ENCODE peak calls at places on chromosomes 2 and 18, in four cellular contexts. One of them, this sample, is unnamed.

GRCh38 chr18:58599106-58599505 is 29.8 kb downstream of the ALPK2 start:
- DNase-seq in IMR-90: peak; percentile 58
- DNase-seq in colonic mucosa: no peak
- DNase-seq in neuronal stem cell: no peak
- DNase-seq in this sample: no peak

GRCh38 chr2:32008811-32009478 is 1.9 kb downstream of the MEMO1 start:
- DNase-seq in IMR-90: peak; percentile 51
- DNase-seq in colonic mucosa: peak; percentile 34
- DNase-seq in neuronal stem cell: peak; percentile 14
- DNase-seq in this sample: no peak

GRCh38 chr2:121080013-121080772 is 204.8 kb downstream of the TFCP2L1 start:
- DNase-seq in IMR-90: peak; percentile 34
- DNase-seq in colonic mucosa: peak; percentile 68
- DNase-seq in neuronal stem cell: peak; percentile 86
- DNase-seq in this sample: peak; percentile 37

GRCh38 chr2:71705171-71705960 is 252.0 kb downstream of the DYSF start:
- DNase-seq in IMR-90: no peak
- DNase-seq in colonic mucosa: no peak
- DNase-seq in neuronal stem cell: no peak
- DNase-seq in this sample: no peak

GRCh38 chr2:233929352-233929843 is 12.2 kb downstream of the TRPM8 start:
- DNase-seq in IMR-90: no peak
- DNase-seq in colonic mucosa: no peak
- DNase-seq in neuronal stem cell: no peak
- DNase-seq in this sample: peak; percentile 21

GRCh38 chr2:218354850-218355443 is 1.7 kb upstream of the CATIP start:
- DNase-seq in IMR-90: no peak
- DNase-seq in colonic mucosa: no peak
- DNase-seq in neuronal stem cell: no peak
- DNase-seq in this sample: no peak

GRCh38 chr2:20169796-20170467 is 55.0 kb downstream of the SDC1 start:
- DNase-seq in IMR-90: no peak
- DNase-seq in colonic mucosa: no peak
- DNase-seq in neuronal stem cell: no peak
- DNase-seq in this sample: no peak

GRCh38 chr2:23859983-23860382 is 66.9 kb downstream of the ATAD2B start:
- DNase-seq in IMR-90: peak; percentile 49
- DNase-seq in colonic mucosa: no peak
- DNase-seq in neuronal stem cell: no peak
- DNase-seq in this sample: no peak

GRCh38 chr2:218032336-218033171 is 29.8 kb upstream of the TNS1 start:
- DNase-seq in IMR-90: no peak
- DNase-seq in colonic mucosa: peak; percentile 15
- DNase-seq in neuronal stem cell: no peak
- DNase-seq in this sample: no peak

GRCh38 chr2:122515731-122516130 is 760.3 kb downstream of the TSN start:
- DNase-seq in IMR-90: no peak
- DNase-seq in colonic mucosa: no peak
- DNase-seq in neuronal stem cell: no peak
- DNase-seq in this sample: no peak

GRCh38 chr18:58732471-58732870 is 61.2 kb downstream of the MALT1 start:
- DNase-seq in IMR-90: peak; percentile 19
- DNase-seq in colonic mucosa: no peak
- DNase-seq in neuronal stem cell: no peak
- DNase-seq in this sample: no peak

GRCh38 chr2:176612736-176613135 is 343.5 kb downstream of the MTX2 start:
- DNase-seq in IMR-90: no peak
- DNase-seq in colonic mucosa: no peak
- DNase-seq in neuronal stem cell: no peak
- DNase-seq in this sample: no peak

GRCh38 chr18:75697493-75697892 is 270.0 kb upstream of the SMIM21 start:
- DNase-seq in IMR-90: no peak
- DNase-seq in colonic mucosa: no peak
- DNase-seq in neuronal stem cell: no peak
- DNase-seq in this sample: no peak

GRCh38 chr2:16559263-16559662 is 106.4 kb downstream of the CYRIA start:
- DNase-seq in IMR-90: no peak
- DNase-seq in colonic mucosa: no peak
- DNase-seq in neuronal stem cell: no peak
- DNase-seq in this sample: no peak

GRCh38 chr2:145751634-145752033 is 1231.7 kb upstream of the ZEB2 start:
- DNase-seq in IMR-90: peak; percentile 60
- DNase-seq in colonic mucosa: no peak
- DNase-seq in neuronal stem cell: no peak
- DNase-seq in this sample: no peak

GRCh38 chr2:91477731-91478672 is 2786.5 kb downstream of the RPIA start:
- DNase-seq in IMR-90: no peak
- DNase-seq in colonic mucosa: no peak
- DNase-seq in neuronal stem cell: peak; percentile 57
- DNase-seq in this sample: no peak

GRCh38 chr2:30776831-30777652 is 30.2 kb downstream of the CAPN13 start:
- DNase-seq in IMR-90: no peak
- DNase-seq in colonic mucosa: peak; percentile 47
- DNase-seq in neuronal stem cell: no peak
- DNase-seq in this sample: no peak

GRCh38 chr2:152580722-152581121 is 136.5 kb downstream of the PRPF40A start:
- DNase-seq in IMR-90: no peak
- DNase-seq in colonic mucosa: no peak
- DNase-seq in neuronal stem cell: no peak
- DNase-seq in this sample: no peak

GRCh38 chr18:58310517-58310916 is 266.5 kb downstream of the NEDD4L start:
- DNase-seq in IMR-90: no peak
- DNase-seq in colonic mucosa: peak; percentile 89
- DNase-seq in neuronal stem cell: no peak
- DNase-seq in this sample: no peak

GRCh38 chr2:205685314-205686230 is 3.3 kb downstream of the NRP2 start:
- DNase-seq in IMR-90: peak; percentile 67
- DNase-seq in colonic mucosa: no peak
- DNase-seq in neuronal stem cell: no peak
- DNase-seq in this sample: no peak

GRCh38 chr2:120783371-120783791 is 47.7 kb downstream of the GLI2 start:
- DNase-seq in IMR-90: peak; percentile 69
- DNase-seq in colonic mucosa: no peak
- DNase-seq in neuronal stem cell: no peak
- DNase-seq in this sample: peak; percentile 40

GRCh38 chr2:134173338-134174016 is 80.4 kb upstream of the MGAT5 start:
- DNase-seq in IMR-90: no peak
- DNase-seq in colonic mucosa: peak; percentile 75
- DNase-seq in neuronal stem cell: no peak
- DNase-seq in this sample: no peak

GRCh38 chr2:74850816-74851566 is 17.1 kb downstream of the HK2 start:
- DNase-seq in IMR-90: peak; percentile 59
- DNase-seq in colonic mucosa: no peak
- DNase-seq in neuronal stem cell: no peak
- DNase-seq in this sample: no peak

GRCh38 chr2:44275915-44276279 is 617 bp downstream of the SLC3A1 start:
- DNase-seq in IMR-90: peak; percentile 36
- DNase-seq in colonic mucosa: peak; percentile 56
- DNase-seq in neuronal stem cell: no peak
- DNase-seq in this sample: no peak

GRCh38 chr2:167289651-167290410 is 401.6 kb downstream of the XIRP2 start:
- DNase-seq in IMR-90: peak; percentile 39
- DNase-seq in colonic mucosa: no peak
- DNase-seq in neuronal stem cell: no peak
- DNase-seq in this sample: no peak

GRCh38 chr2:167294775-167295140 is 406.5 kb downstream of the XIRP2 start:
- DNase-seq in IMR-90: peak; percentile 22
- DNase-seq in colonic mucosa: no peak
- DNase-seq in neuronal stem cell: no peak
- DNase-seq in this sample: no peak

GRCh38 chr2:167294031-167294774 is 405.9 kb downstream of the XIRP2 start:
- DNase-seq in IMR-90: peak; percentile 24
- DNase-seq in colonic mucosa: peak; percentile 54
- DNase-seq in neuronal stem cell: peak; percentile 23
- DNase-seq in this sample: no peak

GRCh38 chr2:167293172-167293781 is 405.0 kb downstream of the XIRP2 start:
- DNase-seq in IMR-90: peak; percentile 16
- DNase-seq in colonic mucosa: peak; percentile 40
- DNase-seq in neuronal stem cell: peak; percentile 45
- DNase-seq in this sample: no peak

GRCh38 chr2:167292430-167293171 is 404.3 kb downstream of the XIRP2 start:
- DNase-seq in IMR-90: peak; percentile 93
- DNase-seq in colonic mucosa: peak; percentile 91
- DNase-seq in neuronal stem cell: peak; percentile 92
- DNase-seq in this sample: peak; percentile 52
- H3K9ac ChIP-seq in IMR-90: peak within 1 kb of the TSS; percentile 72
- H3K9ac ChIP-seq in colonic mucosa: peak within 1 kb of the TSS; percentile 78
- H3K9ac ChIP-seq in neuronal stem cell: peak within 1 kb of the TSS; percentile 99
- H3K9ac ChIP-seq in this sample: peak within 1 kb of the TSS; percentile 25

DNA sequence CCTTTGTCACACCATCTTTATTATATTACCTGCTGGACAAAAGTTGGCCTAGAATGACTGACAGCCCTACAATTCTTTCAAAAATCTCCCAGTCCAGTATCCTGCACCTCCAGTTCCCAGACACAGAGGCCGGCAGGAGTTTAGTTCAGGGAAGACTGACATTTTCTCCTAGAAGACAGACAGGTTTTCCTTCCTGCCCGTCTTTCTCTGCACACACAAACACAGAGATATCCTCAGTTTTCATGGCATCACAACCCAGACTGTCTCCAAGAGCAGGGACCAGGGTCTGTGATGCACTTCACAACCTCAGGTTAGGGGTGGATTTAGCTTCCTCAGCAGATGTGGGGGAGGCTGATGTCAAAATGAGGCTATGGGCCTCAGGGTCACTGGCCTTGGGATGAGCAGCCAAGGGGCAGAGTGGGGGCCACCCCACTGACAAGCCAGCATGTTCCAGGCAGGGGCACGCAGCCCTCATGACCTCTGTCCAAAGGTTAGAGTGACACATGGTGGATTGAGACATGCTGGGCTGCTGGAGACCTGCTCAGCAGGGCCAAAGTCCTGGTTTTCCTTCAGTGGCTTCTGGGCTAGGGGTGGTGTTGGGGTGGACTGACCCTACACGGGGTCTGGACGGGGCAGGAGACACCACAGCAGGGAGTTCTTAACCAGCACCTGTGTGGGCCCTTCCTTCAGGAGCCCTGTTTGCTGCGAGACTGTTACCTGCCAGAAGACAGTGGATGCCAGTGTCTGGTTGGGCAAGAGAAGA is 70.5 kb downstream of the SFXN5 start:
- DNase-seq in IMR-90: no peak
- DNase-seq in colonic mucosa: no peak
- DNase-seq in neuronal stem cell: no peak
- DNase-seq in this sample: no peak
- H3K9ac ChIP-seq in IMR-90: no peak overlapping the region
- H3K9ac ChIP-seq in colonic mucosa: no peak overlapping the region
- H3K9ac ChIP-seq in neuronal stem cell: no peak overlapping the region
- H3K9ac ChIP-seq in this sample: no peak overlapping the region

DNA sequence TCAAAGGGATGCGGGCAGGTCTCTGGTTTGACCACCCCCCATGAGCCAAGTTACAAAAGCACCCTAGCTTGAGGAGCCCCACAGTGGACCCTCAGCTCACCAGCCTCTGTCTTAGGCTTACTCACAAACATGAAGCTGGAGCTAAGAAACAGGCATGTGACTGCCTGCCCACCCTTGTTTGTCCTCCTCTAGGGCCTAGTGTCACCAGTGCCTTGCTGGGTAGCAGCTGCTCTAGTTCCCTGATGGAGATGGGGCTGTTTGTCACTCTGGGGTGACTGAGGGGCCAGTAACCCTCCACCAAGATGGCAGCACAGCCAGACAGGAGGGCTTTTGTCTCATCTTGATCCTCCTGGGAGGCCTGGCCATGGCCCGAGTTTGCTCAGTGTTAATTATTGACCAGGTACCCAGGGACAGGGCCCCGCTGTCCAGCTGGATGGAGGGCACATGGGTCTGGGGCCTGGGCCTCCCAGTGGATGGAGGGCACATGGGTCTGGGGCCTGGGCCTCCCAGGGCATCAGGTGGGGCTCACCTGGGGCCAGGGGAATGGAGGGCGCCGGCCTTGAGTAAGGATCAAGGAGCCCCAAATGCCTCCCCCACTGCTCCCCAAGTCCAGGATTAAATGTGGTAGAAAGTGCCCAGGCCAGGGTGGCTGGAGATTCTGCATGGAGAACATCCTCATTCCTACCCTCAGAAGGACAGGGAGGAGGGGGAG is 185.9 kb upstream of the HAAO start:
- DNase-seq in IMR-90: no peak
- DNase-seq in colonic mucosa: no peak
- DNase-seq in neuronal stem cell: no peak
- DNase-seq in this sample: no peak
- H3K9ac ChIP-seq in IMR-90: no peak overlapping the region
- H3K9ac ChIP-seq in colonic mucosa: peak overlapping the region; percentile 12
- H3K9ac ChIP-seq in neuronal stem cell: no peak overlapping the region
- H3K9ac ChIP-seq in this sample: no peak overlapping the region

GRCh38 chr2:128346811-128347558 is 28.3 kb upstream of the HS6ST1 start:
- DNase-seq in IMR-90: no peak
- DNase-seq in colonic mucosa: no peak
- DNase-seq in neuronal stem cell: no peak
- DNase-seq in this sample: no peak
- H3K9ac ChIP-seq in IMR-90: no peak overlapping the region
- H3K9ac ChIP-seq in colonic mucosa: no peak overlapping the region
- H3K9ac ChIP-seq in neuronal stem cell: no peak overlapping the region
- H3K9ac ChIP-seq in this sample: no peak overlapping the region

GRCh38 chr2:209305746-209306196 is 118.1 kb upstream of the MAP2 start:
- DNase-seq in IMR-90: no peak
- DNase-seq in colonic mucosa: no peak
- DNase-seq in neuronal stem cell: no peak
- DNase-seq in this sample: no peak
- H3K9ac ChIP-seq in IMR-90: no peak overlapping the region
- H3K9ac ChIP-seq in colonic mucosa: no peak overlapping the region
- H3K9ac ChIP-seq in neuronal stem cell: no peak overlapping the region
- H3K9ac ChIP-seq in this sample: no peak overlapping the region

GRCh38 chr2:127961729-127962128 is 66.1 kb downstream of the SAP130 start:
- DNase-seq in IMR-90: no peak
- DNase-seq in colonic mucosa: no peak
- DNase-seq in neuronal stem cell: no peak
- DNase-seq in this sample: no peak
- H3K9ac ChIP-seq in IMR-90: no peak overlapping the region
- H3K9ac ChIP-seq in colonic mucosa: no peak overlapping the region
- H3K9ac ChIP-seq in neuronal stem cell: no peak overlapping the region
- H3K9ac ChIP-seq in this sample: no peak overlapping the region

GRCh38 chr2:118903029-118903351 is 39.0 kb upstream of the MARCO start:
- DNase-seq in IMR-90: no peak
- DNase-seq in colonic mucosa: peak; percentile 42
- DNase-seq in neuronal stem cell: no peak
- DNase-seq in this sample: no peak
- H3K9ac ChIP-seq in IMR-90: no peak overlapping the region
- H3K9ac ChIP-seq in colonic mucosa: no peak overlapping the region
- H3K9ac ChIP-seq in neuronal stem cell: no peak overlapping the region
- H3K9ac ChIP-seq in this sample: no peak overlapping the region

DNA sequence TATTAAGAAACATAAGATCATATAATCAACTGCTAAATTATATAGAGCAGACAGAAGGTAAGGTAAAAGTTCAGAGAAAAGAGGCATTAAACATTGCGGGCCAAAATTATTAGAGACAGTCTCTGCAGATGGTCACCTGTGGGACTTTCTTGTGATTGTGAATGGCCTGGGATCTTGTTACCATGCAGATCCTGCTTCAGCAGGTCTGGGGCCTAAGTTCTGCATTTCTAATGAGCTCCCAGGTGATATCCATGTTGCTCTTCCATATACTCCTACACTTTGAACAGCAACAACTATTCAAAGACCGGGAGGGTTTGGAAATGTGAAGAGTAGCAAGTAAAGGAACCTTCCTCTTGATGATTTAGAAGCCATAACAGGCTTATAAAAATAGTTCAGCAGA is 8.5 kb upstream of the ETAA1 start:
- DNase-seq in IMR-90: no peak
- DNase-seq in colonic mucosa: no peak
- DNase-seq in neuronal stem cell: no peak
- DNase-seq in this sample: no peak
- H3K9ac ChIP-seq in IMR-90: no peak overlapping the region
- H3K9ac ChIP-seq in colonic mucosa: no peak overlapping the region
- H3K9ac ChIP-seq in neuronal stem cell: no peak overlapping the region
- H3K9ac ChIP-seq in this sample: no peak overlapping the region

This sample was measured in HCT116.